ENCODE peak calls at places on chromosomes 4 and X, in four cellular contexts. B is H9, J is IMR-90, F is H1. Q is an unnamed sample.

GRCh38 chr4:73406548-73406875 is 2.4 kb downstream of the ALB start:
- DNase-seq in J (no peak), F (no peak), B (no peak), Q (no peak)

GRCh38 chr4:155954118-155954503 is 445 bp upstream of the CTSO start:
- DNase-seq in F (no peak), B (no peak), J (no peak), Q (no peak)

GRCh38 chr4:17482716-17483115 is 29.2 kb downstream of the QDPR start:
- DNase-seq in B (no peak), J (no peak), F (no peak), Q (no peak)

GRCh38 chr4:152709675-152710438 is 30.1 kb upstream of the TMEM154 start:
- DNase-seq in F (no peak), J (no peak), B (no peak), Q (peak)

GRCh38 chrX:149871940-149872339 is 9.0 kb upstream of the MAGEA8 start:
- DNase-seq in J (no peak), F (no peak), B (peak), Q (peak)

GRCh38 chr4:128916832-128917231 is 107.3 kb downstream of the JADE1 start:
- DNase-seq in B (no peak), F (no peak), J (no peak), Q (no peak)

GRCh38 chr4:106337916-106338315 is 21.6 kb downstream of the AIMP1 start:
- DNase-seq in J (no peak), B (no peak), F (no peak), Q (no peak)

GRCh38 chrX:149374751-149375150 is 130.4 kb downstream of the IDS start:
- DNase-seq in B (no peak), F (no peak), J (no peak), Q (no peak)

GRCh38 chrX:2829469-2830246 is 928 bp downstream of the GYG2 start:
- DNase-seq in B (no peak), J (no peak), F (no peak), Q (no peak)

GRCh38 chr4:116870667-116871066 is 214.7 kb downstream of the TRAM1L1 start:
- DNase-seq in F (no peak), B (peak), J (no peak), Q (peak)

GRCh38 chr4:178316211-178316610 is 874.0 kb upstream of the AGA start:
- DNase-seq in J (no peak), F (no peak), B (no peak), Q (no peak)

GRCh38 chr4:183099537-183100297 is 660 bp downstream of the WWC2 start:
- DNase-seq in B (peak), F (no peak), J (no peak), Q (peak)

GRCh38 chr4:3880595-3881120 is 114.5 kb downstream of the ADRA2C start:
- DNase-seq in B (peak), J (peak), F (peak), Q (peak)

GRCh38 chrX:57821703-57822375 is 88.4 kb downstream of the ZXDA start:
- DNase-seq in J (peak), F (no peak), B (no peak), Q (peak)

GRCh38 chrX:68511255-68511654 is 12.4 kb downstream of the YIPF6 start:
- DNase-seq in B (no peak), J (peak), F (no peak), Q (peak)

GRCh38 chrX:9644335-9644734 is 121.3 kb downstream of the GPR143 start:
- DNase-seq in B (no peak), F (no peak), J (no peak), Q (no peak)

GRCh38 chr4:163527172-163527571 is 32.7 kb downstream of the TMA16 start:
- DNase-seq in B (no peak), J (no peak), F (no peak), Q (no peak)

GRCh38 chr4:122576261-122577188 is 44.3 kb downstream of the IL21 start:
- DNase-seq in F (no peak), J (peak), B (no peak), Q (peak)

GRCh38 chr4:69881173-69881773 is 21.3 kb upstream of the SULT1E1 start:
- DNase-seq in F (no peak), J (peak), B (peak), Q (peak)

GRCh38 chrX:118116308-118117068 is at the start of gene KLHL13:
- DNase-seq in F (no peak), B (peak), J (peak), Q (peak)

GRCh38 chrX:110600745-110601310 is 194.8 kb downstream of the CHRDL1 start:
- DNase-seq in B (no peak), F (no peak), J (no peak), Q (peak)

GRCh38 chr4:128451270-128451905 is 163.8 kb upstream of the PGRMC2 start:
- DNase-seq in J (no peak), F (no peak), B (no peak), Q (no peak)

GRCh38 chrX:36908801-36909403 is 99.3 kb upstream of the FAM47C start:
- DNase-seq in B (no peak), J (peak), F (no peak), Q (peak)

GRCh38 chr4:37780444-37781133 is 45.9 kb upstream of the PGM2 start:
- DNase-seq in J (no peak), B (no peak), F (no peak), Q (no peak)

GRCh38 chrX:152824841-152825374 is 5.6 kb downstream of the CETN2 start:
- DNase-seq in F (no peak), J (peak), B (no peak), Q (no peak)

DNA sequence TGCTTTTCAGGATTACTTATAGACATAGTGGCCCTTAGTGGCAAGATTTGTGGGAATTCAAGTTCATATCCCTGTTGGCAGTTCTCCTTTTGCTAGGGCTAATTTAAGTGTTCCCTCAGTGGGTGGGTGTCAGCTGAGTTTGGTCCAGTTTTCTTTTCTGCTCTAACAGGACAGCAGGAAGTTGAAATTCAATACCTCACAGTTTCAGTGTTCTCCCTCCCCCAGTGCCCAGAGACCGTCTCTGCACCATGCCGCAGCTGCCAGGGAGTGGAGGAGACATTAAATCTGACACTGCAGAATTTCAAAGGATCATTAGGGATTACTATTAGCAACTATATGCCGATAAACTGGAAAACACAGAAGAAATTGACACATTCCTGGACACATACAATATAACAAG is 50.7 kb downstream of the UBE2NL start:
- DNase-seq in B (no peak), J (no peak), F (no peak), Q (peak)
- H3K56ac ChIP-seq in B (no peak), J (no peak), F (no peak), Q (no peak)

GRCh38 chr4:7537853-7538252 is 103.1 kb upstream of the PSAPL1 start:
- DNase-seq in J (no peak), B (no peak), F (no peak), Q (no peak)

GRCh38 chr4:7538518-7538917 is 103.8 kb upstream of the PSAPL1 start:
- DNase-seq in B (no peak), J (no peak), F (no peak), Q (no peak)

GRCh38 chr4:7535094-7535493 is 100.4 kb upstream of the PSAPL1 start:
- DNase-seq in F (no peak), B (no peak), J (no peak), Q (no peak)

GRCh38 chr4:7535619-7536018 is 100.9 kb upstream of the PSAPL1 start:
- DNase-seq in J (no peak), F (no peak), B (no peak), Q (no peak)

DNA sequence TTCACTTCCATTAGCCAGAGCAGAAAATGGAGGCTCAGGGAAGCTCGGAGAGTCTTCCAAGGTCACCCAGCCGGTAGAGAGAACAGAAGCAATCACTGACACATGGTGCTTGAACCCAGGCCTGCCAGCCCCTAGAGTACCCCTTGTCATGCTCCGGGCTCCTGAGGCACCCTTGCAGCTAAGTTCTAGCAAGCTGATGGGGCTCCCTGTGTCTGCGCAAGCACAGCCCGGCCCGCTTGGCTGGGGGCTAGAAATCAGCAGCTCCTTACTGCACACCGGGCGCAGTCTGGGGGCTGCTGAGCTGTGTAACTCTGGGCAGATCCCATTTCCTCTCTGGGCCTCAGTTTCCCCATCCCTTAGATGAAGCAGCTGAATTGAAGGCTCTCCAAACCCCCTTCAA is 102.1 kb upstream of the PSAPL1 start:
- DNase-seq in B (no peak), F (no peak), J (no peak), Q (no peak)
- H3K4ac ChIP-seq in B (no peak), F (no peak), J (no peak), Q (no peak)

GRCh38 chrX:31302573-31303075 is 230.8 kb upstream of the FTHL17 start:
- DNase-seq in J (no peak), F (no peak), B (no peak), Q (no peak)

GRCh38 chrX:31307952-31308351 is 236.1 kb upstream of the FTHL17 start:
- DNase-seq in J (no peak), F (no peak), B (no peak), Q (no peak)
- H3K56ac ChIP-seq in J (no peak), F (no peak), B (no peak), Q (no peak)

DNA sequence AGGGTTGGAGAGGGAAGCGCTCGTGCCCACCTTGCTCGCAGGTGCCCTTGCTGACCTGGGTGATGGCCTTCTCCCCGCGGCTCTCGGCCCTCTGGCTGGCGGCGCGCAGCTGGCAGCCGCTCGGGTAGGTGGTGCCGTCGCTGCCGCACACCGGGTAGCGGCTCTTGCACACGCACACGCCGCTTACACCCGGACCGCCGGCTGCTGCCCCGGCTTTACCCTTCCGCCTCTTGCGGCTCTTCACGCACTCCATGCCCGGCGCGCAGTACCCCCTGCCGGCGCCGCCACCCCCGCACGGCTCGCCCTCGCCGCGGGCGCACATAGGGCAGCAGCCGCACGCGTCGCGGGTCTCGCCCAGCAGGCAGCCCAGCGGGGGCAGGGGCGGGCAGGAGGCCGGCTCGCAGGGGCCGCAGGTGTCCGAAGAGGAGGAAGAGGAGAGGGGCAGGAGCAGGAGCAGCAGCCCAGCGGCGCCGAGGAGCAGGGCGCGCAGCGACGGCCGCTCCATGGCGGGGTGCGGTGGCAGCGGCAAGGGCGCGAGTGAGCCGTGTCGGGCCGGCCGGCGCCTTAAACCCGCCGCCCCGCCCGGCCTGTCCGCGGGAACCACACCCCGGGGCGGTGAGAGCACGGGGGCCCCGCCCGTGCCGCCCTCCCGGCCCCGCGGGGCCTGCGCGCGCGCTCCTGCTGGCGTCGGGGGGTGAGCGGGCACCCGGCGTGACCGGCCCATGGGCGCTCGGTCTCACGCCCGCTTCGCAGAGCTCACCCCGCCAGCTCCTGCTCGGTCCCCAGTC is at the start of gene IGFBP7:
- DNase-seq in B (no peak), J (no peak), F (no peak), Q (no peak)
- H3K4ac ChIP-seq in B (no peak), J (peak), F (no peak), Q (peak)

GRCh38 chr4:145502809-145503208 is 21.2 kb downstream of the SMAD1 start:
- DNase-seq in J (no peak), B (no peak), F (no peak), Q (no peak)
- H3K56ac ChIP-seq in J (no peak), B (no peak), F (no peak), Q (no peak)

GRCh38 chrX:41447897-41448296 is 754 bp downstream of the NYX start:
- DNase-seq in J (no peak), B (no peak), F (no peak), Q (no peak)
- H3K4ac ChIP-seq in J (no peak), B (no peak), F (no peak), Q (no peak)

Q was measured in mesendoderm.